ENCODE peak calls at places on chromosomes 3 and 15, in six cellular contexts. Q, C, Z, M, E and V are unnamed samples.

GRCh38 chr3:73432021-73432722 is 192.6 kb downstream of the PDZRN3 start:
- DNase-seq in Q (no peak), C (peak), Z (no peak), M (no peak), E (no peak), V (peak)

GRCh38 chr15:45549831-45550230 is 27.3 kb upstream of the SLC30A4 start:
- DNase-seq in Q (no peak), C (no peak), Z (no peak), M (no peak), E (no peak), V (no peak)

GRCh38 chr3:78660958-78661357 is 1106.8 kb downstream of the ROBO1 start:
- DNase-seq in Q (no peak), C (no peak), Z (no peak), M (no peak), E (no peak), V (no peak)

GRCh38 chr15:51077565-51078153 is 17.0 kb downstream of the TNFAIP8L3 start:
- DNase-seq in Q (no peak), C (no peak), Z (peak), M (peak), E (peak), V (peak)

GRCh38 chr3:178705925-178706324 is 169.7 kb downstream of the KCNMB2 start:
- DNase-seq in Q (no peak), C (no peak), Z (no peak), M (no peak), E (no peak), V (no peak)

GRCh38 chr15:74322558-74323180 is 44.8 kb downstream of the CYP11A1 start:
- DNase-seq in Q (no peak), C (peak), Z (peak), M (no peak), E (peak), V (peak)

GRCh38 chr3:31550452-31551251 is 17.9 kb downstream of the STT3B start:
- DNase-seq in Q (no peak), C (peak), Z (no peak), M (no peak), E (no peak), V (no peak)

GRCh38 chr3:8851703-8852102 is 82.3 kb upstream of the OXTR start:
- DNase-seq in Q (no peak), C (peak), Z (no peak), M (no peak), E (no peak), V (no peak)

GRCh38 chr15:98745650-98746374 is 97.5 kb downstream of the IGF1R start:
- DNase-seq in Q (no peak), C (no peak), Z (no peak), M (no peak), E (no peak), V (no peak)

GRCh38 chr3:179734497-179735281 is 81.8 kb downstream of the USP13 start:
- DNase-seq in Q (peak), C (peak), Z (no peak), M (no peak), E (no peak), V (no peak)

GRCh38 chr3:140166908-140167599 is 232.1 kb downstream of the CLSTN2 start:
- DNase-seq in Q (peak), C (no peak), Z (no peak), M (no peak), E (no peak), V (no peak)

GRCh38 chr3:36317915-36318314 is 62.4 kb upstream of the STAC start:
- DNase-seq in Q (no peak), C (no peak), Z (no peak), M (no peak), E (no peak), V (no peak)

GRCh38 chr3:195227871-195228270 is 43.1 kb downstream of the XXYLT1 start:
- DNase-seq in Q (no peak), C (no peak), Z (peak), M (peak), E (no peak), V (peak)

GRCh38 chr3:171282041-171282440 is 178.2 kb downstream of the TNIK start:
- DNase-seq in Q (no peak), C (no peak), Z (no peak), M (no peak), E (no peak), V (no peak)

GRCh38 chr15:63502137-63502801 is 2.1 kb upstream of the USP3 start:
- DNase-seq in Q (no peak), C (peak), Z (no peak), M (no peak), E (peak), V (no peak)

GRCh38 chr15:43749690-43750345 is 3.6 kb downstream of the PDIA3 start:
- DNase-seq in Q (no peak), C (no peak), Z (no peak), M (no peak), E (no peak), V (no peak)

GRCh38 chr3:17288839-17289399 is 404.2 kb downstream of the PLCL2 start:
- DNase-seq in Q (no peak), C (no peak), Z (no peak), M (no peak), E (no peak), V (no peak)

GRCh38 chr3:17292556-17292955 is 407.8 kb downstream of the PLCL2 start:
- DNase-seq in Q (no peak), C (no peak), Z (no peak), M (no peak), E (no peak), V (no peak)

GRCh38 chr3:17290894-17291293 is 406.1 kb downstream of the PLCL2 start:
- DNase-seq in Q (no peak), C (no peak), Z (no peak), M (no peak), E (no peak), V (no peak)

DNA sequence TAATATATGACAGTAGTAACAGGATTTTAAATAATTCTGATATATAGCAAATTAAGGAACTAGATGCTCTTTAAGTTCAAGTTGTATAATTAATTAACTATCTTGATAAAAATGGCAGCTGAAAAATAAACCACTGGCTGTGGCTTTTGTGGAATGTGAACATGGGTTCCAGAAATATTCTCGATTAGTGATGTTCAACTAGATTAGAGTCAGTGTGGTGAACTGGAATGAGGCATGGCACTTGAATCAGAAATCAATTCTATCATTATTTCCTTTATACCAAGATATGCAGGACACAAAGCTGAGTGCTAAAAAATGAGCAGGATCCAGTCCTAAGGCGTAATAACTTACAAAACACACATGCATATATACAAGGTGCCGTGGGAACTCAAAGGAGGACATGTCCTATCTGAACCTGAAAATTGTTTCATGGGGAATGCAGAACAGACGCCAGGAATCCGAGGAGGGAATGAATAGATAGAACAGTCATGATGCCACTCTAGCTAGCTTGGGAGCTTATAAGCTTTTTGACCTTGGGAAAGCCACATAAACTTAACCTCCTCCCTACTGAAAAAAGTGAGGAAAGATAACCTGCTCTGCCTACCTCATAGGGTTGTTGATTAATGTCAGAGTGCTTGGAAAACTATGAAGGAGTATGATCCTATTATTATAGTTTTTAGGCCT is 402.4 kb downstream of the PLCL2 start:
- DNase-seq in Q (no peak), C (no peak), Z (no peak), M (no peak), E (no peak), V (no peak)
- TF ChIP-seq EP300 in Q (no peak), C (no peak), Z (no peak), M (no peak), E (no peak), V (no peak)

DNA sequence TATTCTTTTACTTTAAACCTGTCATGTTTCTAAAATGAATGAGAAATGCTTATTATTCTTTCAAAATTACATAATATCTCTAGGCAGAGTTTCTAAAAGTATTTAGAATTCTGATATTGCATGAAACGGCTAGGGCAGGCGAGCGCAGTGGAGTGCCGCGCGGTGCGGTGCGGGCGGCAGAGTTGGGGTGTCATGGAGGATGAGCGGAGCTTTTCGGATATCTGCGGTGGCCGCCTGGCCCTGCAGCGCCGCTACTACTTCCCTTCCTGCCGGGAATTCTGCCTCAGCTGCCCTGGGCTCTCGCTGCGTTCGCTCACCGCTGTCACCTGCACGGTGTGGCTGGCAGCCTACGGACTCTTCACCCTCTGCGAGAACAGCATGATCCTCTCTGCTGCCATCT is 12.6 kb downstream of the BNIP2 start:
- DNase-seq in Q (no peak), C (no peak), Z (no peak), M (no peak), E (no peak), V (no peak)
- TF ChIP-seq POLR2AphosphoS5 in Q (no peak), C (no peak), Z (no peak), M (no peak), E (no peak), V (no peak)

GRCh38 chr3:177537612-177538011 is 340.3 kb upstream of the TBL1XR1 start:
- DNase-seq in Q (no peak), C (no peak), Z (no peak), M (no peak), E (no peak), V (no peak)

GRCh38 chr3:177538743-177539730 is 341.8 kb upstream of the TBL1XR1 start:
- DNase-seq in Q (no peak), C (peak), Z (no peak), M (no peak), E (no peak), V (no peak)

GRCh38 chr3:177530908-177531307 is 333.6 kb upstream of the TBL1XR1 start:
- DNase-seq in Q (no peak), C (no peak), Z (no peak), M (no peak), E (no peak), V (no peak)

GRCh38 chr3:177538064-177538742 is 340.9 kb upstream of the TBL1XR1 start:
- DNase-seq in Q (no peak), C (no peak), Z (no peak), M (no peak), E (no peak), V (no peak)

DNA sequence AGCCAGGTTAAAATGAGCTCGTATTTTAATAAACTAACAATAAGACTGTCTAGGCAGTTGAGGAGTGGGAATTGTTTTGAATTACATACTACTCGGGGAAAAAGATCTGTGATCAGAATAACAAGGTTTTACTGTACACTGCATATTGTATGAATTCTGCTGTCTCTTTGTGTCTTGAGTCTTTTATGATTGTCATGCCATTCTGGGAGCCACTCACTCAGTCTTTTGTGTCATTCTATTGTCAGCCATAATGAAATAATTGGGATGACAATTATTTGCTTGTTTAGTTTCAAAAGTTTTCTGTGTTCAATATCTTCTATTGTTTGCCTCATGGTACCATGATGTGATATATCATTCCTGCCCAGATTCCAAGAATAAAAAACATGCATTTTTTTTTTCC is 339.6 kb upstream of the TBL1XR1 start:
- DNase-seq in Q (no peak), C (no peak), Z (no peak), M (no peak), E (no peak), V (no peak)
- TF ChIP-seq EP300 in Q (no peak), C (no peak), Z (no peak), M (no peak), E (no peak), V (no peak)

DNA sequence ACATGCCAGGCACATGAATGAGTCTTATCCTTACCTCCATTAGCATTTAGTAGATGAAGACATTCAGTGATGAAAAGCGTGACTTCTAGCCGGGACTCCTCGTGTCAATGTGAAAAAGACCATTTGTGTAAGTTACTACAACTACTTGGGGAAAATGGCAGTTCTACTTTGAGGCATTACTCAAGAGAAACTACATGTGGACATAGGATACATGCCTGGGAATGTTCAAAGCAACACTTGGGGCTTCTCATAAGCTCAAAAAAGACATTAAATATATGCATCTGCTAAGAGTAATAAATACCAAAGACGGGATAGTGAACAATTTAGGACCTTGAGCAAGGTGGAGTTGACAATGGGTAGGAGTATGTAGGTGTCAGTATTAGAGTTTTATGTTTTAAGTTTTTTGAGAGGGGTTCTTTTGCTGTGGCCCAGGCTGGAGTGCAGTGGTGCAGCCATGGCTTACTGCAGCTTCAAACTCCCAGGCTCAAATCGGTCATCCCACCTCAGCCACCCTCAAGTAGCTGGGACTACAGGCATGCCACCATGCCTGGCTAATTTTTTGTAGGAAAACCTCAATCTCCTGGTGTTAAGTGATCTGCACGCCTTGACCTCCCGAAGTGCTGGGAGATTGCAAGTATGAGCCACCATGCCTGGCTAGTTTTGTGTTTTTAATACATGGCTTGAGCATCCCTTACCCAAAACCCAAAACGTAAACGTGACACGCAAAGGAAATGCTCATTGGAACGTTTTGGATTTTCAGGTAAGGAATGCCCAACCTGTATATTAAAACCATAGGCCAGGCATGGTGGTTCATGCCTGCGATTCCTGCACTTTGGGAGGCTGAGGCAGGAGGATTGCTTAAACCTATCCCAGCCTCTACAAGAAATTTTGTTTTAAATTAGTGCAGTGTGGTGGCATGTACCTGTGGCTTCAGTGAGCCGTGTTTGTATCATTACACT is 3.9 kb downstream of the RPLP1 start:
- DNase-seq in Q (no peak), C (no peak), Z (peak), M (no peak), E (no peak), V (no peak)
- TF ChIP-seq POLR2AphosphoS5 in Q (no peak), C (peak), Z (peak), M (no peak), E (no peak), V (no peak)

GRCh38 chr15:57533062-57533735 is 58.5 kb upstream of the MYZAP start:
- DNase-seq in Q (no peak), C (no peak), Z (no peak), M (no peak), E (no peak), V (no peak)
- TF ChIP-seq EP300 in Q (no peak), C (no peak), Z (no peak), M (no peak), E (no peak), V (no peak)